ENCODE peak calls at places on chromosomes 1 and 21, in six cellular contexts. J is NCI-H460; R is NCI-H510A treated with DMSO at 0.1 percent for 48 hours; D is Right ventricle myocardium superior; F is activated naive CD4-positive, alpha-beta T cell treated with Interleukin-2 at 50 U/mL for 16 hours; Q is amniotic stem cell. B is an unnamed sample.

GRCh38 chr1:170126691-170127090 is 19.1 kb upstream of the NTMT2 start:
- DNase-seq in D (no peak), R (no peak), F (no peak), J (no peak), Q (peak), B (no peak)

GRCh38 chr1:162111572-162111971 is 42.1 kb downstream of the NOS1AP start:
- DNase-seq in F (no peak), Q (no peak), J (no peak), R (no peak), D (no peak), B (no peak)

GRCh38 chr1:231629132-231629531 is 2.5 kb downstream of the DISC1 start:
- DNase-seq in D (peak), J (peak), R (no peak), Q (no peak), F (no peak), B (no peak)

GRCh38 chr1:192887426-192887825 is 78.6 kb downstream of the RGS2 start:
- DNase-seq in D (no peak), F (no peak), R (no peak), J (peak), Q (no peak), B (no peak)

GRCh38 chr21:46454634-46455390 is 3.9 kb upstream of the DIP2A start:
- DNase-seq in R (no peak), D (no peak), J (no peak), F (no peak), Q (no peak), B (no peak)

GRCh38 chr1:33342041-33342723 is 21.3 kb upstream of the A3GALT2 start:
- DNase-seq in Q (peak), R (peak), F (no peak), J (peak), D (peak), B (no peak)

GRCh38 chr1:2448098-2448445 is 28.0 kb upstream of the PLCH2 start:
- DNase-seq in F (no peak), R (peak), J (no peak), D (no peak), Q (no peak), B (no peak)

GRCh38 chr1:237713886-237714285 is 176.8 kb downstream of the ZP4 start:
- DNase-seq in Q (no peak), F (no peak), J (no peak), D (no peak), R (peak), B (no peak)

GRCh38 chr1:173255214-173255813 is 48.2 kb upstream of the TNFSF4 start:
- DNase-seq in J (peak), F (no peak), Q (peak), D (no peak), R (peak), B (no peak)

GRCh38 chr1:26353210-26353859 is 595 bp downstream of the CRYBG2 start:
- DNase-seq in J (no peak), F (no peak), D (no peak), R (no peak), Q (no peak), B (no peak)

GRCh38 chr1:246329900-246330299 is 177.2 kb downstream of the SMYD3 start:
- DNase-seq in J (no peak), Q (no peak), F (peak), D (no peak), R (no peak), B (no peak)

GRCh38 chr1:53625049-53625448 is 113.9 kb downstream of the GLIS1 start:
- DNase-seq in Q (no peak), J (no peak), R (no peak), D (no peak), F (no peak), B (peak)

GRCh38 chr1:173268261-173268660 is 61.1 kb upstream of the TNFSF4 start:
- DNase-seq in F (no peak), D (no peak), J (no peak), Q (no peak), R (no peak), B (no peak)

GRCh38 chr1:190126728-190127127 is 350.9 kb downstream of the BRINP3 start:
- DNase-seq in R (no peak), D (no peak), Q (no peak), J (no peak), F (no peak), B (no peak)

GRCh38 chr1:70518106-70518505 is 107.0 kb downstream of the CTH start:
- DNase-seq in J (no peak), D (no peak), Q (no peak), R (no peak), F (no peak), B (no peak)

GRCh38 chr1:51859737-51860136 is 18.8 kb downstream of the NRDC start:
- DNase-seq in Q (no peak), J (no peak), F (no peak), D (no peak), R (no peak), B (no peak)

GRCh38 chr1:221078260-221078965 is 199.2 kb downstream of the HLX start:
- DNase-seq in R (no peak), J (no peak), Q (no peak), D (no peak), F (no peak), B (no peak)

GRCh38 chr1:21313146-21313885 is 23.1 kb upstream of the ECE1 start:
- DNase-seq in R (no peak), F (no peak), D (peak), J (no peak), Q (no peak), B (no peak)

GRCh38 chr1:26290416-26291261 is 10.8 kb downstream of the SH3BGRL3 start:
- DNase-seq in D (peak), J (no peak), F (no peak), Q (no peak), R (no peak), B (no peak)

GRCh38 chr1:205360166-205360565 is 3.4 kb upstream of the KLHDC8A start:
- DNase-seq in D (no peak), J (no peak), R (peak), F (no peak), Q (no peak), B (no peak)

GRCh38 chr1:13699936-13700520 is at the start of gene PRDM2:
- DNase-seq in Q (no peak), D (peak), F (peak), J (peak), R (peak), B (peak)

GRCh38 chr1:3729594-3730555 is 22.4 kb upstream of the CCDC27 start:
- DNase-seq in R (no peak), J (no peak), Q (no peak), D (no peak), F (no peak), B (no peak)

GRCh38 chr1:2348346-2349275 is 42.7 kb downstream of the MORN1 start:
- DNase-seq in D (peak), R (no peak), J (no peak), F (no peak), Q (no peak), B (peak)

GRCh38 chr1:6082430-6082971 is 36.8 kb downstream of the KCNAB2 start:
- DNase-seq in R (no peak), F (no peak), Q (no peak), D (peak), J (no peak), B (no peak)

GRCh38 chr1:33181038-33181861 is 593 bp downstream of the TRIM62 start:
- DNase-seq in J (no peak), F (peak), D (peak), R (peak), Q (no peak), B (peak)

GRCh38 chr1:39408641-39409054 is 82.8 kb upstream of the BMP8A start:
- DNase-seq in J (peak), D (peak), Q (peak), R (peak), F (peak), B (peak)

GRCh38 chr1:53627031-53627430 is 111.9 kb downstream of the GLIS1 start:
- DNase-seq in J (no peak), R (no peak), F (no peak), D (no peak), Q (no peak), B (no peak)

GRCh38 chr1:94543893-94544635 is 2.5 kb upstream of the F3 start:
- DNase-seq in F (no peak), R (no peak), Q (no peak), J (no peak), D (no peak), B (no peak)

GRCh38 chr1:116763787-116764465 is 9.7 kb downstream of the CD2 start:
- DNase-seq in J (no peak), Q (no peak), D (no peak), F (peak), R (no peak), B (no peak)

GRCh38 chr1:228368801-228369607 is 37.6 kb downstream of the TRIM11 start:
- DNase-seq in Q (no peak), D (peak), F (no peak), J (no peak), R (no peak), B (peak)

GRCh38 chr1:210292276-210292851 is 36.3 kb upstream of the HHAT start:
- DNase-seq in J (peak), D (peak), Q (peak), F (peak), R (peak), B (peak)

GRCh38 chr1:220347654-220348175 is 75.5 kb upstream of the RAB3GAP2 start:
- DNase-seq in R (peak), F (no peak), J (no peak), D (no peak), Q (no peak), B (no peak)

GRCh38 chr1:26529655-26530539 is at the start of gene RPS6KA1:
- DNase-seq in R (peak), Q (peak), D (peak), J (peak), F (peak), B (peak)

B was measured in lower lobe of right lung.